ENCODE peak calls at places on chromosomes 7 and 10, in eight cellular contexts. Z, R, F, W, I, M, D and P are unnamed samples.

GRCh38 chr7:151754142-151754590 is 122.7 kb downstream of the PRKAG2 start:
- DNase-seq in Z (peak), R (peak), F (peak), W (peak), I (peak), M (peak), D (peak), P (peak)

GRCh38 chr10:131817866-131818509 is 82.8 kb upstream of the PPP2R2D start:
- DNase-seq in Z (no peak), R (no peak), F (peak), W (no peak), I (no peak), M (no peak), D (no peak), P (no peak)

GRCh38 chr10:22986771-22987542 is 59.1 kb downstream of the ARMC3 start:
- DNase-seq in Z (peak), R (no peak), F (peak), W (no peak), I (peak), M (no peak), D (no peak), P (no peak)

GRCh38 chr7:129517931-129518330 is 15.6 kb downstream of the SMKR1 start:
- DNase-seq in Z (no peak), R (no peak), F (no peak), W (no peak), I (no peak), M (no peak), D (no peak), P (no peak)

GRCh38 chr7:116583653-116584052 is 58.8 kb downstream of the CAV1 start:
- DNase-seq in Z (no peak), R (no peak), F (no peak), W (no peak), I (no peak), M (no peak), D (no peak), P (no peak)

GRCh38 chr7:157411580-157411979 is 74.8 kb downstream of the DNAJB6 start:
- DNase-seq in Z (no peak), R (no peak), F (peak), W (peak), I (peak), M (no peak), D (no peak), P (no peak)

GRCh38 chr7:143002106-143002505 is 24.8 kb downstream of the OR9A2 start:
- DNase-seq in Z (peak), R (no peak), F (peak), W (no peak), I (no peak), M (no peak), D (no peak), P (no peak)

GRCh38 chr7:91293136-91293535 is 28.9 kb downstream of the FZD1 start:
- DNase-seq in Z (no peak), R (no peak), F (no peak), W (no peak), I (no peak), M (no peak), D (no peak), P (no peak)

GRCh38 chr10:129853236-129853946 is 110.7 kb downstream of the EBF3 start:
- DNase-seq in Z (no peak), R (no peak), F (peak), W (no peak), I (no peak), M (no peak), D (no peak), P (no peak)

GRCh38 chr10:86200269-86200668 is 166.3 kb downstream of the GRID1 start:
- DNase-seq in Z (no peak), R (no peak), F (no peak), W (no peak), I (no peak), M (no peak), D (peak), P (no peak)

GRCh38 chr10:119206603-119207366 is 586 bp upstream of the GRK5 start:
- DNase-seq in Z (no peak), R (peak), F (peak), W (peak), I (peak), M (no peak), D (peak), P (no peak)

GRCh38 chr10:1978593-1978992 is 241.3 kb upstream of the ADARB2 start:
- DNase-seq in Z (no peak), R (no peak), F (no peak), W (no peak), I (no peak), M (no peak), D (no peak), P (no peak)

GRCh38 chr10:132646443-132647097 is 109.0 kb downstream of the INPP5A start:
- DNase-seq in Z (no peak), R (peak), F (no peak), W (peak), I (no peak), M (no peak), D (peak), P (no peak)

GRCh38 chr7:19533266-19533665 is 175.6 kb downstream of the POLR1F start:
- DNase-seq in Z (no peak), R (no peak), F (no peak), W (no peak), I (no peak), M (no peak), D (no peak), P (no peak)

GRCh38 chr7:33446551-33446950 is 317.2 kb downstream of the BBS9 start:
- DNase-seq in Z (no peak), R (no peak), F (no peak), W (no peak), I (peak), M (no peak), D (no peak), P (no peak)

DNA sequence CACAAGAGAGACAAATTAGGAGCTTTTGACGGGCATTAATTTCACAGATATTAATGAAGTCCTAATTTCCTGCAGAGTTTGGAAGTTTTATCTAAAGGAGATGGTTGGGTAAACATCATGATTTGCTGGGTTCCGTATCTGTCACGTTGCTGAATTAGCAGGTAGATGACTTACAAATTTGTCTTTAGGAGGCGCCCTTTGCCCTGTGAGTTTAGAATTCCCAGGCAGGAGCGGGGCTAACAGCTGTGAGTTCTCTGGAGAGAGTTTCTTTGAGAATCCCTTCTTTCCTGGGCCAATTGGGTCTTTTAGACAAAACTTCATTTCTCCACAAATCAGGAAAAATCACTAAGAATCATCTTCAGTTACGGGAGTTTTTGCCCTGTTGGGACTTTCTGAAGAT is 63.8 kb downstream of the PRKCQ start:
- DNase-seq in Z (no peak), R (no peak), F (no peak), W (no peak), I (no peak), M (no peak), D (no peak), P (no peak)
- TF ChIP-seq CTCF in Z (no peak), R (no peak), F (no peak), W (no peak), I (no peak), M (no peak), D (no peak), P (no peak)

GRCh38 chr10:8051851-8052257 is 2.6 kb upstream of the GATA3 start:
- DNase-seq in Z (no peak), R (no peak), F (peak), W (no peak), I (no peak), M (no peak), D (no peak), P (no peak)

GRCh38 chr10:8053446-8054242 is 844 bp upstream of the GATA3 start:
- DNase-seq in Z (peak), R (peak), F (peak), W (peak), I (peak), M (no peak), D (peak), P (peak)

GRCh38 chr10:8051109-8051781 is 3.2 kb upstream of the GATA3 start:
- DNase-seq in Z (no peak), R (no peak), F (peak), W (no peak), I (no peak), M (no peak), D (no peak), P (no peak)

GRCh38 chr10:8052970-8053445 is 1.5 kb upstream of the GATA3 start:
- DNase-seq in Z (no peak), R (no peak), F (no peak), W (no peak), I (no peak), M (no peak), D (no peak), P (no peak)

DNA sequence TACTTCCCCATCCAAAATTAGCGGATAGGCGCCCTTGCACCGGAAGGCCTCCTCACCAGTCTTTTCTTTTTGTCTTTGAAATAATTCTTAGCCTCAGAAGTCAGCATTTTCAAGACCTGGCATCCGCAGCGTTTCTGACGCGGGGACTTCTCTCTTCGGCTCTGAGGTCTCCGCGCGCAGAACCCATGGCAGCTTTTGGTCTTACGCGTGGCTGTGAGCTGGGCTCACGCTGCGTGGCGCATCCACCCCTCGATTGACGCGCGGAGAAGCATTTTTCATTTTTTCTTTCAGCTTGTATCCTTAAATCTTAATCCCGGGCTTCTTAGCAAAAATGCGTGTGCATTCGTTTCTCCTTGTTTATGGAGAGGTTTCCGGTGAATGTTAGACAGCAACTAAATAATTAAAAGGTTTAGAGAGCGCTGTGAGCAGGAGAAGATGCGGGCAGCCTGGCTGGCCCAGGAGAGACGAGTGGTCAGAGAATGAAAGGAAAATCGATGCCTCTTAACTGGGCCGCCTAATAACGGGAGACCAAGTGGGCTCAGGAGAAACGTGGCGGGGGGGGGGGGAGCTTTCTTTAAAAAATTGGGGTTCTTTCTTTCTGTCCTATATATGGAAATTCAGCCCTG is 2.0 kb upstream of the GATA3 start:
- DNase-seq in Z (no peak), R (no peak), F (no peak), W (no peak), I (no peak), M (no peak), D (no peak), P (no peak)
- H3K4me3 ChIP-seq in Z (no peak), R (no peak), F (peak), W (peak), I (no peak), M (no peak), D (no peak), P (no peak)

GRCh38 chr7:44749992-44750391 is 1.3 kb downstream of the ZMIZ2 start:
- DNase-seq in Z (no peak), R (no peak), F (no peak), W (no peak), I (no peak), M (no peak), D (no peak), P (no peak)
- TF ChIP-seq CTCF in Z (no peak), R (no peak), F (no peak), W (no peak), I (no peak), M (no peak), D (no peak), P (no peak)

GRCh38 chr7:27154901-27155815 is 1.3 kb downstream of the HOXA7 start:
- DNase-seq in Z (no peak), R (no peak), F (no peak), W (no peak), I (no peak), M (no peak), D (peak), P (no peak)
- H3K4me3 ChIP-seq in Z (peak), R (peak), F (peak), W (peak), I (peak), M (peak), D (peak), P (peak)

DNA sequence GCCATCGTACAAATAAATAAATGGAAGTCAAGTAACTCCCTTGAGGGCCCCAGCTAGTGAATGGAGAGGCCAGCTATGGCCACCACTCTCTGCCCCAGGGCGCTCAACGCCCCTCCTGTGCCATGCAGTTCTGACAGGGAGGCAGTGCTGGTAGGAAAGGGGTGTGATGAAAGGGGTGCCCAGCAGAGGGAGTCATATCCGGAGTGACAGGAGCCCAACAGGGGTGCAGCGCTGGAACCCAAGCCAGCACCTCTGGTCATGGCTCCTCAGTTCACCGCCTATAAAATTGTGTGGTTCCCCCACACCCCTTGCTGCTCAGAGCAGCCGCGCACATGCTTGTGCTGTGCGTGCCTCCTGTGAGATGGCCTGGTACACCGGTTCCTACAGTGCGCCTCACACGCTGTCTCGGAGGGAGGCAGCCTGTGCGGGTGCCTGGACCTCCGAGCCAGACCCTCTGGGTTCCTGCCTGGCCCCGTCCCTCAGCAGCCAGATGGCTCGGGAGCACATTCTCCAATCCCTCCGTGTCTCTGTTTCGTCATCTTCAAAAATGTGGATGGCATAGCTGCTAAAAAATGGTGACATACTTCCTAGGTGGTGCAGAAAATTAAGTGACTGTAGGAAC is 125.6 kb downstream of the EGFR start:
- DNase-seq in Z (no peak), R (no peak), F (peak), W (no peak), I (no peak), M (no peak), D (no peak), P (no peak)
- TF ChIP-seq CTCF in Z (peak), R (no peak), F (peak), W (peak), I (no peak), M (peak), D (peak), P (peak)

GRCh38 chr7:25069900-25070443 is 55.1 kb downstream of the CYCS start:
- DNase-seq in Z (peak), R (peak), F (peak), W (peak), I (peak), M (no peak), D (no peak), P (peak)
- H3K4me3 ChIP-seq in Z (no peak), R (peak), F (no peak), W (peak), I (peak), M (no peak), D (peak), P (no peak)

GRCh38 chr10:72375585-72375984 is 20.9 kb upstream of the DNAJB12 start:
- DNase-seq in Z (no peak), R (no peak), F (no peak), W (no peak), I (no peak), M (no peak), D (no peak), P (no peak)
- TF ChIP-seq CTCF in Z (peak), R (no peak), F (peak), W (peak), I (no peak), M (peak), D (no peak), P (peak)

GRCh38 chr10:3248526-3249255 is 76.1 kb upstream of the PITRM1 start:
- DNase-seq in Z (peak), R (peak), F (no peak), W (no peak), I (peak), M (peak), D (no peak), P (peak)
- H3K4me3 ChIP-seq in Z (no peak), R (peak), F (peak), W (no peak), I (no peak), M (no peak), D (no peak), P (no peak)